ENCODE peak calls at places on chromosome 12, in four cellular contexts. One of them, this sample, is unnamed.

GRCh38 chr12:56998981-56999380 is 7.4 kb downstream of the ZBTB39 start:
- DNase-seq in mucosa of descending colon: no peak
- DNase-seq in hepatocyte: no peak
- DNase-seq in colonic mucosa: no peak
- DNase-seq in this sample: no peak

GRCh38 chr12:59624732-59625455 is 29.1 kb downstream of the SLC16A7 start:
- DNase-seq in mucosa of descending colon: no peak
- DNase-seq in hepatocyte: no peak
- DNase-seq in colonic mucosa: no peak
- DNase-seq in this sample: no peak

GRCh38 chr12:87348071-87348470 is 681.1 kb downstream of the C12orf50 start:
- DNase-seq in mucosa of descending colon: no peak
- DNase-seq in hepatocyte: no peak
- DNase-seq in colonic mucosa: no peak
- DNase-seq in this sample: no peak

GRCh38 chr12:92987362-92987761 is 58.3 kb upstream of the EEA1 start:
- DNase-seq in mucosa of descending colon: no peak
- DNase-seq in hepatocyte: peak
- DNase-seq in colonic mucosa: peak
- DNase-seq in this sample: peak

GRCh38 chr12:68613209-68613904 is 2.7 kb downstream of the RAP1B start:
- DNase-seq in mucosa of descending colon: no peak
- DNase-seq in hepatocyte: peak
- DNase-seq in colonic mucosa: no peak
- DNase-seq in this sample: no peak

GRCh38 chr12:103520686-103521215 is 25.0 kb upstream of the C12orf42 start:
- DNase-seq in mucosa of descending colon: no peak
- DNase-seq in hepatocyte: no peak
- DNase-seq in colonic mucosa: no peak
- DNase-seq in this sample: no peak

GRCh38 chr12:49489720-49490119 is 49.1 kb upstream of the KCNH3 start:
- DNase-seq in mucosa of descending colon: no peak
- DNase-seq in hepatocyte: no peak
- DNase-seq in colonic mucosa: no peak
- DNase-seq in this sample: peak

GRCh38 chr12:113424915-113425823 is 3.0 kb downstream of the SDSL start:
- DNase-seq in mucosa of descending colon: no peak
- DNase-seq in hepatocyte: peak
- DNase-seq in colonic mucosa: peak
- DNase-seq in this sample: no peak

GRCh38 chr12:105451211-105451610 is 120.7 kb downstream of the C12orf75 start:
- DNase-seq in mucosa of descending colon: no peak
- DNase-seq in hepatocyte: no peak
- DNase-seq in colonic mucosa: no peak
- DNase-seq in this sample: peak

GRCh38 chr12:32126720-32127119 is 20.1 kb downstream of the BICD1 start:
- DNase-seq in mucosa of descending colon: no peak
- DNase-seq in hepatocyte: no peak
- DNase-seq in colonic mucosa: no peak
- DNase-seq in this sample: peak

GRCh38 chr12:67014642-67015041 is 254.5 kb upstream of the CAND1 start:
- DNase-seq in mucosa of descending colon: no peak
- DNase-seq in hepatocyte: no peak
- DNase-seq in colonic mucosa: no peak
- DNase-seq in this sample: no peak

GRCh38 chr12:59304077-59304721 is 291.6 kb upstream of the SLC16A7 start:
- DNase-seq in mucosa of descending colon: no peak
- DNase-seq in hepatocyte: no peak
- DNase-seq in colonic mucosa: no peak
- DNase-seq in this sample: no peak

GRCh38 chr12:116969615-116970575 is 59.1 kb downstream of the FBXW8 start:
- DNase-seq in mucosa of descending colon: no peak
- DNase-seq in hepatocyte: no peak
- DNase-seq in colonic mucosa: peak
- DNase-seq in this sample: peak

GRCh38 chr12:47114481-47114892 is 34.7 kb upstream of the AMIGO2 start:
- DNase-seq in mucosa of descending colon: no peak
- DNase-seq in hepatocyte: no peak
- DNase-seq in colonic mucosa: no peak
- DNase-seq in this sample: no peak

GRCh38 chr12:26830783-26831601 is 2.0 kb downstream of the ITPR2 start:
- DNase-seq in mucosa of descending colon: no peak
- DNase-seq in hepatocyte: no peak
- DNase-seq in colonic mucosa: no peak
- DNase-seq in this sample: no peak

GRCh38 chr12:68397566-68398158 is 65.5 kb upstream of the MDM1 start:
- DNase-seq in mucosa of descending colon: no peak
- DNase-seq in hepatocyte: no peak
- DNase-seq in colonic mucosa: no peak
- DNase-seq in this sample: no peak

GRCh38 chr12:88325076-88325827 is 183.1 kb downstream of the TMTC3 start:
- DNase-seq in mucosa of descending colon: no peak
- DNase-seq in hepatocyte: peak
- DNase-seq in colonic mucosa: no peak
- DNase-seq in this sample: peak

GRCh38 chr12:107832441-107832840 is 57.9 kb downstream of the ASCL4 start:
- DNase-seq in mucosa of descending colon: no peak
- DNase-seq in hepatocyte: no peak
- DNase-seq in colonic mucosa: no peak
- DNase-seq in this sample: no peak

GRCh38 chr12:34398366-34398705 is 376.0 kb downstream of the ALG10 start:
- DNase-seq in mucosa of descending colon: peak
- DNase-seq in hepatocyte: peak
- DNase-seq in colonic mucosa: peak
- DNase-seq in this sample: no peak

GRCh38 chr12:70971395-70971794 is 50.9 kb upstream of the PTPRR start:
- DNase-seq in mucosa of descending colon: no peak
- DNase-seq in hepatocyte: no peak
- DNase-seq in colonic mucosa: no peak
- DNase-seq in this sample: peak

GRCh38 chr12:84696281-84696680 is 216.3 kb downstream of the SLC6A15 start:
- DNase-seq in mucosa of descending colon: no peak
- DNase-seq in hepatocyte: no peak
- DNase-seq in colonic mucosa: no peak
- DNase-seq in this sample: no peak

GRCh38 chr12:66247741-66248140 is 54.6 kb upstream of the HELB start:
- DNase-seq in mucosa of descending colon: no peak
- DNase-seq in hepatocyte: no peak
- DNase-seq in colonic mucosa: no peak
- DNase-seq in this sample: no peak

GRCh38 chr12:24730461-24730896 is 218.4 kb downstream of the BCAT1 start:
- DNase-seq in mucosa of descending colon: no peak
- DNase-seq in hepatocyte: no peak
- DNase-seq in colonic mucosa: no peak
- DNase-seq in this sample: no peak

GRCh38 chr12:128818065-128819022 is 5.4 kb downstream of the SLC15A4 start:
- DNase-seq in mucosa of descending colon: no peak
- DNase-seq in hepatocyte: peak
- DNase-seq in colonic mucosa: no peak
- DNase-seq in this sample: no peak

GRCh38 chr12:119249441-119249840 is 70.7 kb downstream of the HSPB8 start:
- DNase-seq in mucosa of descending colon: no peak
- DNase-seq in hepatocyte: no peak
- DNase-seq in colonic mucosa: no peak
- DNase-seq in this sample: no peak

GRCh38 chr12:41277019-41277770 is 89.1 kb downstream of the PDZRN4 start:
- DNase-seq in mucosa of descending colon: no peak
- DNase-seq in hepatocyte: peak
- DNase-seq in colonic mucosa: no peak
- DNase-seq in this sample: peak

GRCh38 chr12:117685115-117685926 is 283.5 kb downstream of the KSR2 start:
- DNase-seq in mucosa of descending colon: peak
- DNase-seq in hepatocyte: peak
- DNase-seq in colonic mucosa: peak
- DNase-seq in this sample: peak

GRCh38 chr12:124762791-124763593 is 100.7 kb downstream of the SCARB1 start:
- DNase-seq in mucosa of descending colon: no peak
- DNase-seq in hepatocyte: no peak
- DNase-seq in colonic mucosa: no peak
- DNase-seq in this sample: no peak

GRCh38 chr12:46400406-46400805 is 27.8 kb upstream of the SLC38A2 start:
- DNase-seq in mucosa of descending colon: no peak
- DNase-seq in hepatocyte: no peak
- DNase-seq in colonic mucosa: no peak
- DNase-seq in this sample: no peak

DNA sequence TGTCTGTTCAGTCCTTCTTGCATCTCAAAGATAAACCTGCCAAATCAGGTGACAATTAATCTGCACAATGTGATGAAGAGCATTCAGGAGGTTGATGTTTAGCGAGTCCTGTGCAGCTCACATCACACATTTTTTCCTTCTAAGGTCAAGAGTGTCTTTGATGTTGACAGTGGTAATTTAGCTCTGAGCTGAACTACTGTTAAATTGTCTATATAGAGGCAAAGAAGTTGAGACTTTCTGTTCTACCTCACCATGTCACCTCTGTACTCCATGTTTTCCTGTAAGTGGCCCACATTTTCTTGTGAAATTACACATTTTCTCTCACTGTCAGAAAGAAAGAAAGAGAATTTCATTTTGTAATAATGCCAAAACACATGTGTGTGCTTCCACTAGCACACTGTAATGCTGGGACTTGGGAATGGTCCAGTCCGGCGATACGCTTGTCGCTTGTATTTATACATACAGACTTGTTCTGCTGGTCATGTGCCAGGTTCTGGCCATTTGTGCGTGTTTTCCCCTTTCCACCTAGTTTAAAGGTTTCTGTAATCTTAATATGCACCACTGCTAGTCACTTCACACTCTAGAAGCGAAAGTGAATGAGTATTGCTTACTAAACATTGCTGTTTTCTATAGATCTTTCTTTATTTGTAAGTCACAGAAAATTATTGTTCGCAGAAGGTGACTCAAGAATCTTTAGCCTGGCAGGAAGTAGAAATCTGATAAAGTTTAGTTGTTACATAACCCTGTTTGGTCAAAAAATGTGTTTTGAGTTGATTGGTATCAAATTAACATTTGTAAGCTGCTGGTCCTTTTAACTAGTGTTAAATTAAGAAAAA is 328.9 kb downstream of the TMTC2 start:
- DNase-seq in mucosa of descending colon: no peak
- DNase-seq in hepatocyte: no peak
- DNase-seq in colonic mucosa: no peak
- DNase-seq in this sample: peak
- H3K4me3 ChIP-seq in mucosa of descending colon: no peak
- H3K4me3 ChIP-seq in hepatocyte: no peak
- H3K4me3 ChIP-seq in colonic mucosa: no peak
- H3K4me3 ChIP-seq in this sample: peak

GRCh38 chr12:30990776-30991175 is 64.2 kb downstream of the TSPAN11 start:
- DNase-seq in mucosa of descending colon: no peak
- DNase-seq in hepatocyte: no peak
- DNase-seq in colonic mucosa: no peak
- DNase-seq in this sample: no peak

GRCh38 chr12:30990316-30990715 is 63.8 kb downstream of the TSPAN11 start:
- DNase-seq in mucosa of descending colon: no peak
- DNase-seq in hepatocyte: no peak
- DNase-seq in colonic mucosa: no peak
- DNase-seq in this sample: no peak

GRCh38 chr12:30988887-30989286 is 62.3 kb downstream of the TSPAN11 start:
- DNase-seq in mucosa of descending colon: no peak
- DNase-seq in hepatocyte: no peak
- DNase-seq in colonic mucosa: peak
- DNase-seq in this sample: no peak

GRCh38 chr12:30988086-30988485 is 61.5 kb downstream of the TSPAN11 start:
- DNase-seq in mucosa of descending colon: no peak
- DNase-seq in hepatocyte: no peak
- DNase-seq in colonic mucosa: no peak
- DNase-seq in this sample: no peak

GRCh38 chr12:30989754-30990153 is 63.2 kb downstream of the TSPAN11 start:
- DNase-seq in mucosa of descending colon: no peak
- DNase-seq in hepatocyte: peak
- DNase-seq in colonic mucosa: peak
- DNase-seq in this sample: no peak
- TF ChIP-seq CTCF in mucosa of descending colon: no peak
- TF ChIP-seq CTCF in hepatocyte: peak
- TF ChIP-seq CTCF in colonic mucosa: no peak
- TF ChIP-seq CTCF in this sample: peak

DNA sequence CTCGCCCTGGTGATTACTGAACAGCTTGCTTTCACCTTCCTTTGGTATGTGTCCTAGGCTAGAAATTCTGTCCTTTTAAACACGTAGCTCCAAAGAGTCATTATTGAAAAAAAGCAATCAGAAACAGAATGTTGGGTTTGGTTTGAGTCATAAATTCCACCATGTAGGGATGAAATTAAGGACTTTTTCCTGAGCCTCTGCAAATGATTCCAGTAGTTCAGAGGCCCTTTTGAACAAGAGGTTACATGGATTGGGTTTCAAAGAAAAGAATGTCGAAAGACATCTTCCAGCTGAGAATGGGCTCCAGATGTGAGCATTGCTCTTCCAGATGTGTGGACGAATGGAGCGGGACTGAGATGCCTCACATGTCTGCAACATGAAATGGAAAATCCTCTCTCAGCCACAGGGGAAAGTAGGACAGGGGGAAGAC is 23.5 kb upstream of the EMP1 start:
- DNase-seq in mucosa of descending colon: no peak
- DNase-seq in hepatocyte: peak
- DNase-seq in colonic mucosa: peak
- DNase-seq in this sample: no peak
- H3K4me3 ChIP-seq in mucosa of descending colon: no peak
- H3K4me3 ChIP-seq in hepatocyte: no peak
- H3K4me3 ChIP-seq in colonic mucosa: no peak
- H3K4me3 ChIP-seq in this sample: no peak

GRCh38 chr12:100375023-100375737 is 18.3 kb downstream of the SLC17A8 start:
- DNase-seq in mucosa of descending colon: no peak
- DNase-seq in hepatocyte: no peak
- DNase-seq in colonic mucosa: peak
- DNase-seq in this sample: peak

GRCh38 chr12:100376166-100376565 is 19.3 kb downstream of the SLC17A8 start:
- DNase-seq in mucosa of descending colon: no peak
- DNase-seq in hepatocyte: peak
- DNase-seq in colonic mucosa: no peak
- DNase-seq in this sample: no peak

GRCh38 chr12:100368066-100368465 is 11.2 kb downstream of the SLC17A8 start:
- DNase-seq in mucosa of descending colon: no peak
- DNase-seq in hepatocyte: no peak
- DNase-seq in colonic mucosa: no peak
- DNase-seq in this sample: no peak

GRCh38 chr12:100372846-100373245 is 16.0 kb downstream of the SLC17A8 start:
- DNase-seq in mucosa of descending colon: no peak
- DNase-seq in hepatocyte: no peak
- DNase-seq in colonic mucosa: no peak
- DNase-seq in this sample: peak

DNA sequence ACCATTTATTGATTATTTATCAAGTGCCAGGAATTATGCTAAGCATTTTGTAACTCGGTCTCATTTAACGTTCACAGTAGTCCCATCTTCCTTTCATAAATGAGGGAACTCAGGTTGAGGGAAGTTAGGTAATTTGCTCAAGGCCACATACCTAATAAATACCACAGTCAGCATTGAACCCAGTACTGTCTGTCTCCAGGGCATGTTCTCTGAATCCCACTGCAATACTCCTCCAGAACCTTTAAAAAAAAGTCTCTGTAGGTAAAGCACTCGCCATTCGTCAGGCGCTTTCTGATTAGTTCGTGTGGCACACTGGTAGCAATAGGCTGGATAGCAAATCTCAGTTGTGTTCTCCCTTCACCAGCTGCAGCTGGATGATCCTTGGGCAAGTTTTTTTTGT is 14.3 kb downstream of the SLC17A8 start:
- DNase-seq in mucosa of descending colon: no peak
- DNase-seq in hepatocyte: no peak
- DNase-seq in colonic mucosa: no peak
- DNase-seq in this sample: no peak
- TF ChIP-seq CTCF in mucosa of descending colon: no peak
- TF ChIP-seq CTCF in hepatocyte: no peak
- TF ChIP-seq CTCF in colonic mucosa: no peak
- TF ChIP-seq CTCF in this sample: no peak

This sample was measured in astrocyte of the cerebellum.